ENCODE peak calls at places on chromosomes 6 and 20, in four cellular contexts. One of them, this sample, is unnamed. For H3K9me3, the result is how much of the 10 kb centered on the place peaks cover.

GRCh38 chr20:14951707-14952106 is 614.3 kb upstream of the FLRT3 start:
- DNase-seq in CD4-positive, alpha-beta T cell: no peak
- DNase-seq in mucosa of descending colon: no peak
- DNase-seq in lower lobe of right lung: no peak
- DNase-seq in this sample: no peak

GRCh38 chr20:2246081-2246491 is 49.7 kb upstream of the TGM3 start:
- DNase-seq in lower lobe of right lung: no peak
- DNase-seq in CD4-positive, alpha-beta T cell: no peak
- DNase-seq in mucosa of descending colon: no peak
- DNase-seq in this sample: no peak

GRCh38 chr6:82691997-82692396 is 328.4 kb downstream of the TPBG start:
- DNase-seq in CD4-positive, alpha-beta T cell: no peak
- DNase-seq in lower lobe of right lung: no peak
- DNase-seq in mucosa of descending colon: no peak
- DNase-seq in this sample: no peak

GRCh38 chr6:143607959-143608358 is 69.8 kb upstream of the PHACTR2 start:
- DNase-seq in lower lobe of right lung: no peak
- DNase-seq in mucosa of descending colon: no peak
- DNase-seq in CD4-positive, alpha-beta T cell: no peak
- DNase-seq in this sample: no peak

GRCh38 chr6:111997078-111997862 is 56.6 kb upstream of the CCN6 start:
- DNase-seq in mucosa of descending colon: peak
- DNase-seq in lower lobe of right lung: peak
- DNase-seq in CD4-positive, alpha-beta T cell: peak
- DNase-seq in this sample: peak

GRCh38 chr20:44039147-44039546 is 124.5 kb downstream of the TOX2 start:
- DNase-seq in mucosa of descending colon: no peak
- DNase-seq in CD4-positive, alpha-beta T cell: no peak
- DNase-seq in lower lobe of right lung: no peak
- DNase-seq in this sample: no peak

GRCh38 chr6:166257911-166258318 is 50.3 kb downstream of the PRR18 start:
- DNase-seq in lower lobe of right lung: no peak
- DNase-seq in mucosa of descending colon: no peak
- DNase-seq in CD4-positive, alpha-beta T cell: no peak
- DNase-seq in this sample: no peak

GRCh38 chr6:159097256-159097655 is 52.5 kb upstream of the TAGAP start:
- DNase-seq in CD4-positive, alpha-beta T cell: no peak
- DNase-seq in mucosa of descending colon: no peak
- DNase-seq in lower lobe of right lung: no peak
- DNase-seq in this sample: no peak

GRCh38 chr6:32148722-32149576 is 2.8 kb downstream of the PRRT1 start:
- DNase-seq in mucosa of descending colon: peak
- DNase-seq in lower lobe of right lung: peak
- DNase-seq in CD4-positive, alpha-beta T cell: peak
- DNase-seq in this sample: no peak

GRCh38 chr6:5223309-5223708 is 37.4 kb downstream of the LYRM4 start:
- DNase-seq in CD4-positive, alpha-beta T cell: no peak
- DNase-seq in mucosa of descending colon: no peak
- DNase-seq in lower lobe of right lung: no peak
- DNase-seq in this sample: no peak

GRCh38 chr6:163415620-163416379 is 1.3 kb downstream of the QKI start:
- DNase-seq in lower lobe of right lung: peak
- DNase-seq in mucosa of descending colon: peak
- DNase-seq in CD4-positive, alpha-beta T cell: no peak
- DNase-seq in this sample: no peak

GRCh38 chr6:81241717-81242116 is 510.8 kb downstream of the TENT5A start:
- DNase-seq in mucosa of descending colon: no peak
- DNase-seq in CD4-positive, alpha-beta T cell: no peak
- DNase-seq in lower lobe of right lung: no peak
- DNase-seq in this sample: no peak

GRCh38 chr6:129183039-129183438 is 300.1 kb downstream of the LAMA2 start:
- DNase-seq in CD4-positive, alpha-beta T cell: no peak
- DNase-seq in mucosa of descending colon: no peak
- DNase-seq in lower lobe of right lung: no peak
- DNase-seq in this sample: no peak

GRCh38 chr6:166379800-166380199 is 2.9 kb downstream of the MPC1 start:
- DNase-seq in mucosa of descending colon: no peak
- DNase-seq in CD4-positive, alpha-beta T cell: no peak
- DNase-seq in lower lobe of right lung: no peak
- DNase-seq in this sample: peak

GRCh38 chr6:1335367-1336037 is 23.6 kb downstream of the FOXQ1 start:
- DNase-seq in CD4-positive, alpha-beta T cell: no peak
- DNase-seq in lower lobe of right lung: peak
- DNase-seq in mucosa of descending colon: peak
- DNase-seq in this sample: no peak

GRCh38 chr6:166386111-166386510 is 3.4 kb upstream of the MPC1 start:
- DNase-seq in lower lobe of right lung: no peak
- DNase-seq in mucosa of descending colon: no peak
- DNase-seq in CD4-positive, alpha-beta T cell: no peak
- DNase-seq in this sample: no peak

GRCh38 chr20:22775671-22776139 is 191.3 kb upstream of the FOXA2 start:
- DNase-seq in CD4-positive, alpha-beta T cell: no peak
- DNase-seq in mucosa of descending colon: no peak
- DNase-seq in lower lobe of right lung: no peak
- DNase-seq in this sample: no peak

GRCh38 chr6:170122676-170123075 is 168.2 kb downstream of the DLL1 start:
- DNase-seq in lower lobe of right lung: no peak
- DNase-seq in CD4-positive, alpha-beta T cell: no peak
- DNase-seq in mucosa of descending colon: no peak
- DNase-seq in this sample: no peak

GRCh38 chr6:15292721-15293302 is 46.9 kb downstream of the JARID2 start:
- DNase-seq in CD4-positive, alpha-beta T cell: no peak
- DNase-seq in mucosa of descending colon: no peak
- DNase-seq in lower lobe of right lung: no peak
- DNase-seq in this sample: no peak

GRCh38 chr6:4895971-4896370 is 107.9 kb downstream of the RPP40 start:
- DNase-seq in mucosa of descending colon: no peak
- DNase-seq in CD4-positive, alpha-beta T cell: no peak
- DNase-seq in lower lobe of right lung: no peak
- DNase-seq in this sample: no peak

GRCh38 chr6:36863670-36864540 is 10.7 kb downstream of the PPIL1 start:
- DNase-seq in lower lobe of right lung: no peak
- DNase-seq in mucosa of descending colon: no peak
- DNase-seq in CD4-positive, alpha-beta T cell: no peak
- DNase-seq in this sample: no peak

GRCh38 chr20:9408422-9409300 is 105.7 kb upstream of the LAMP5 start:
- DNase-seq in mucosa of descending colon: no peak
- DNase-seq in CD4-positive, alpha-beta T cell: no peak
- DNase-seq in lower lobe of right lung: no peak
- DNase-seq in this sample: no peak

GRCh38 chr6:169930799-169931198 is 179.4 kb downstream of the ERMARD start:
- DNase-seq in CD4-positive, alpha-beta T cell: no peak
- DNase-seq in mucosa of descending colon: no peak
- DNase-seq in lower lobe of right lung: no peak
- DNase-seq in this sample: no peak

GRCh38 chr20:61953789-61954125 is 111.9 kb downstream of the TAF4 start:
- DNase-seq in lower lobe of right lung: no peak
- DNase-seq in mucosa of descending colon: no peak
- DNase-seq in CD4-positive, alpha-beta T cell: no peak
- DNase-seq in this sample: no peak

GRCh38 chr20:33662172-33662571 is at the start of gene C20orf144:
- DNase-seq in mucosa of descending colon: no peak
- DNase-seq in lower lobe of right lung: peak
- DNase-seq in CD4-positive, alpha-beta T cell: no peak
- DNase-seq in this sample: no peak

GRCh38 chr6:32993363-32993973 is 15.9 kb downstream of the HLA-DOA start:
- DNase-seq in mucosa of descending colon: no peak
- DNase-seq in CD4-positive, alpha-beta T cell: no peak
- DNase-seq in lower lobe of right lung: no peak
- DNase-seq in this sample: no peak

GRCh38 chr6:137046871-137047412 is 2.2 kb upstream of the IL20RA start:
- DNase-seq in mucosa of descending colon: no peak
- DNase-seq in CD4-positive, alpha-beta T cell: no peak
- DNase-seq in lower lobe of right lung: no peak
- DNase-seq in this sample: no peak

GRCh38 chr20:49583669-49584417 is 15.9 kb upstream of the PTGIS start:
- DNase-seq in mucosa of descending colon: peak
- DNase-seq in lower lobe of right lung: peak
- DNase-seq in CD4-positive, alpha-beta T cell: no peak
- DNase-seq in this sample: peak

GRCh38 chr6:144896296-144896695 is 611.2 kb downstream of the UTRN start:
- DNase-seq in CD4-positive, alpha-beta T cell: no peak
- DNase-seq in lower lobe of right lung: no peak
- DNase-seq in mucosa of descending colon: no peak
- DNase-seq in this sample: no peak

GRCh38 chr6:91088515-91088914 is 501.6 kb upstream of the MAP3K7 start:
- DNase-seq in lower lobe of right lung: no peak
- DNase-seq in CD4-positive, alpha-beta T cell: no peak
- DNase-seq in mucosa of descending colon: no peak
- DNase-seq in this sample: no peak

GRCh38 chr6:49550413-49551125 is at the start of gene C6orf141:
- DNase-seq in CD4-positive, alpha-beta T cell: no peak
- DNase-seq in lower lobe of right lung: peak
- DNase-seq in mucosa of descending colon: peak
- DNase-seq in this sample: no peak

GRCh38 chr6:3363296-3364025 is 93.4 kb downstream of the SLC22A23 start:
- DNase-seq in lower lobe of right lung: peak
- DNase-seq in mucosa of descending colon: peak
- DNase-seq in CD4-positive, alpha-beta T cell: no peak
- DNase-seq in this sample: no peak

GRCh38 chr6:110557226-110557625 is 80.8 kb upstream of the SLC22A16 start:
- DNase-seq in mucosa of descending colon: no peak
- DNase-seq in lower lobe of right lung: no peak
- DNase-seq in CD4-positive, alpha-beta T cell: no peak
- DNase-seq in this sample: no peak

GRCh38 chr6:43070028-43070632 is 6.0 kb upstream of the PTK7 start:
- DNase-seq in CD4-positive, alpha-beta T cell: no peak
- DNase-seq in mucosa of descending colon: no peak
- DNase-seq in lower lobe of right lung: no peak
- DNase-seq in this sample: no peak

DNA sequence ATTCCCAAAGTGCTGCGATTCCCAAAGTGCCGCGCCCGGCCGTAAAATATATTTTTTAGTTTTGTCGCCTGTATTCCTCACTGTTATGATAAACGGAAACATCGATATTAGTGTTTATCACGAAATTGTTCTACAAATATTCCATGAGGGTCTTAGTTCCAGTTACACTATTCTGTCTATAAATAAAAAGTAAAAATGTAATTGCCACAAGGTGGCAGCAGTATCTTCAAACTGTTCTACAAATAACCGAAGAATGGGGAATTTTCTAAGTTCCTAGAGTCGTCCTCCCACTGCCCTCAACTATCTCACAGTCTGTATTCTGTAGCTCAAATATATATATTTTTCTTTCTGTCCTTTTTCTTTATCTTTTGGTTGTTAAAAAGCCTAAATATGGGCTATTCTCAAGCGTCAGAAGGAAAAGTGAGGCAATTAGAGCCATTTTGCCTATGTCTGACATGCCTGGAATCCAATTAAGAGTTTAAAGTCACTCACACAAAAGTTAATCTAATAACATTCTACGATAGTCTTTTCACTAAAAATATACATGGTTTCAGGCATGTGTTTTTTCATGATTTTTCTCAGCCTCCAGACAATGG is 14.1 kb upstream of the FAM162B start:
- DNase-seq in mucosa of descending colon: no peak
- DNase-seq in lower lobe of right lung: no peak
- DNase-seq in CD4-positive, alpha-beta T cell: no peak
- DNase-seq in this sample: no peak
- TF ChIP-seq CTCF in mucosa of descending colon: peak
- TF ChIP-seq CTCF in lower lobe of right lung: peak
- TF ChIP-seq CTCF in CD4-positive, alpha-beta T cell: peak
- TF ChIP-seq CTCF in this sample: peak

DNA sequence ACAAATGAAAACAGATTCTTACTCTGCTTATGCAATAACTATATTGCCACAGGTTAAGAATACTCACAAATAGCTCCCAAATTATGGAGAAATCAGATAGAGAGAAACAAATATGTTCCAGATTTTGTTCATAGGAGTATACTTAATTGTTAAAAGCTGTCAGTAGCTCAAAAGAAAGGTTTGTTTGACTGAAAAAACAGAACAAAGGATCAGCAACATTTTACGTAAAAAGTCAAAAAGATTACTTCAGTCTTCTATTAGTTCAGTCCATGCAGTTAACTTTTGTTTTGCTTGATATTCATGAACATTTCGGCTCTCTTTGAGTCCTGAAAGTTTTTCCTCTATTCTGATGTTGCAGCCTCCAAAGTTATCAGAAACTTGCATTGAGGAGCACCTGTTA is 13.4 kb upstream of the NANP start:
- DNase-seq in lower lobe of right lung: no peak
- DNase-seq in CD4-positive, alpha-beta T cell: no peak
- DNase-seq in mucosa of descending colon: no peak
- DNase-seq in this sample: no peak
- H3K9me3 ChIP-seq in lower lobe of right lung: under half
- H3K9me3 ChIP-seq in CD4-positive, alpha-beta T cell: under half
- H3K9me3 ChIP-seq in mucosa of descending colon: under half
- H3K9me3 ChIP-seq in this sample: under half

GRCh38 chr20:45374101-45374467 is 4.0 kb downstream of the TP53TG5 start:
- DNase-seq in mucosa of descending colon: no peak
- DNase-seq in CD4-positive, alpha-beta T cell: no peak
- DNase-seq in lower lobe of right lung: no peak
- DNase-seq in this sample: no peak
- TF ChIP-seq CTCF in mucosa of descending colon: no peak
- TF ChIP-seq CTCF in CD4-positive, alpha-beta T cell: peak
- TF ChIP-seq CTCF in lower lobe of right lung: no peak
- TF ChIP-seq CTCF in this sample: no peak

GRCh38 chr6:104483225-104483834 is 376.4 kb downstream of the HACE1 start:
- DNase-seq in mucosa of descending colon: no peak
- DNase-seq in CD4-positive, alpha-beta T cell: no peak
- DNase-seq in lower lobe of right lung: no peak
- DNase-seq in this sample: no peak

GRCh38 chr6:104472245-104472644 is 387.5 kb downstream of the HACE1 start:
- DNase-seq in CD4-positive, alpha-beta T cell: no peak
- DNase-seq in lower lobe of right lung: no peak
- DNase-seq in mucosa of descending colon: no peak
- DNase-seq in this sample: no peak

GRCh38 chr6:104473021-104473429 is 386.7 kb downstream of the HACE1 start:
- DNase-seq in CD4-positive, alpha-beta T cell: no peak
- DNase-seq in mucosa of descending colon: no peak
- DNase-seq in lower lobe of right lung: no peak
- DNase-seq in this sample: no peak

GRCh38 chr6:104477569-104477968 is 382.1 kb downstream of the HACE1 start:
- DNase-seq in mucosa of descending colon: no peak
- DNase-seq in CD4-positive, alpha-beta T cell: no peak
- DNase-seq in lower lobe of right lung: no peak
- DNase-seq in this sample: no peak
- H3K9me3 ChIP-seq in mucosa of descending colon: under half
- H3K9me3 ChIP-seq in CD4-positive, alpha-beta T cell: under half
- H3K9me3 ChIP-seq in lower lobe of right lung: under half
- H3K9me3 ChIP-seq in this sample: under half

GRCh38 chr6:51792273-51793030 is 295.0 kb downstream of the PKHD1 start:
- DNase-seq in mucosa of descending colon: no peak
- DNase-seq in CD4-positive, alpha-beta T cell: no peak
- DNase-seq in lower lobe of right lung: no peak
- DNase-seq in this sample: no peak
- TF ChIP-seq CTCF in mucosa of descending colon: no peak
- TF ChIP-seq CTCF in CD4-positive, alpha-beta T cell: no peak
- TF ChIP-seq CTCF in lower lobe of right lung: no peak
- TF ChIP-seq CTCF in this sample: no peak

DNA sequence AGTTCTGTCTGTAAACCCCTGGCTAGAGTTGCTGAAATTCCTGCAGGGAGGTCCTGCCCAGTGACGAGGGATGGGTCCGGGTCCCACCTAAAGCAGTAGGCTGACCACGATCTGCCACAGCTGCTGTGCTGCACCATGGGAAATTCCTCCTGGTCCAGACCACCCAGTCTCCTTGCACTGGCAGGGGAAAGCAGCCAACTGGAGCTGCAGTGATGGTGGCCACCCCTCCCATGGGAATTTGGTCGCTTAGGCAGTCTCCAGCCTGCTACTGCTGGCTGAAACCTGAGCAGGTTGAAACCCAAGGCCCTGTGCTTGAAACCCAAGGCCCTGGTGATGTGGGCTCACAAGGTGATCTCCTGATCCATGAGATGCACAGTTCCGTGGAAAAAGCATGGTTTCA is 23.9 kb upstream of the MOXD1 start:
- DNase-seq in mucosa of descending colon: no peak
- DNase-seq in CD4-positive, alpha-beta T cell: no peak
- DNase-seq in lower lobe of right lung: no peak
- DNase-seq in this sample: no peak
- H3K9me3 ChIP-seq in mucosa of descending colon: under half
- H3K9me3 ChIP-seq in CD4-positive, alpha-beta T cell: under half
- H3K9me3 ChIP-seq in lower lobe of right lung: under half
- H3K9me3 ChIP-seq in this sample: under half

This sample was measured in tibial nerve.